ENCODE peak calls at places on chromosome 15, in seven cellular contexts. Y is foreskin keratinocyte, A is body of pancreas, W is stomach, L is heart left ventricle, R is choroid plexus epithelial cell, Q is HepG2. G is an unnamed sample.

GRCh38 chr15:96549136-96549535 is 218.6 kb downstream of the NR2F2 start:
- DNase-seq in W (no peak), Y (no peak), R (no peak), L (no peak), A (no peak), Q (no peak), G (no peak)

GRCh38 chr15:67146214-67146613 is 80.8 kb downstream of the SMAD3 start:
- DNase-seq in R (peak), A (peak), Q (peak), L (peak), W (peak), Y (no peak), G (peak)

GRCh38 chr15:41340189-41340695 is 7.6 kb downstream of the NUSAP1 start:
- DNase-seq in L (no peak), R (no peak), W (no peak), A (no peak), Y (no peak), Q (no peak), G (no peak)

GRCh38 chr15:90660195-90660995 is 56.8 kb upstream of the BLM start:
- DNase-seq in L (peak), Q (no peak), A (no peak), Y (peak), R (peak), W (peak), G (peak)

GRCh38 chr15:70268698-70269251 is 171.1 kb upstream of the TLE3 start:
- DNase-seq in Y (no peak), Q (no peak), R (no peak), L (peak), A (no peak), W (no peak), G (no peak)

GRCh38 chr15:72796515-72797337 is 13.2 kb upstream of the ADPGK start:
- DNase-seq in Y (no peak), W (peak), L (peak), Q (no peak), R (peak), A (peak), G (peak)

GRCh38 chr15:88243895-88244787 is 12.4 kb downstream of the NTRK3 start:
- DNase-seq in L (no peak), W (no peak), R (peak), Q (peak), Y (no peak), A (no peak), G (peak)

GRCh38 chr15:41417418-41417811 is 520 bp downstream of the RTF1 start:
- DNase-seq in W (no peak), L (peak), A (no peak), R (peak), Y (peak), Q (no peak), G (peak)

GRCh38 chr15:92968926-92969664 is 69.0 kb downstream of the CHD2 start:
- DNase-seq in L (no peak), Y (no peak), W (no peak), A (no peak), Q (no peak), R (peak), G (no peak)

GRCh38 chr15:45205192-45205591 is 17.4 kb upstream of the SHF start:
- DNase-seq in L (peak), A (peak), Q (peak), W (peak), Y (peak), R (peak), G (peak)

GRCh38 chr15:91630090-91630489 is 223.4 kb upstream of the SLCO3A1 start:
- DNase-seq in Y (peak), Q (no peak), A (no peak), L (no peak), W (no peak), R (no peak), G (no peak)

GRCh38 chr15:74240897-74241614 is 4.9 kb downstream of the CCDC33 start:
- DNase-seq in W (no peak), A (no peak), R (no peak), Q (no peak), L (no peak), Y (no peak), G (no peak)

DNA sequence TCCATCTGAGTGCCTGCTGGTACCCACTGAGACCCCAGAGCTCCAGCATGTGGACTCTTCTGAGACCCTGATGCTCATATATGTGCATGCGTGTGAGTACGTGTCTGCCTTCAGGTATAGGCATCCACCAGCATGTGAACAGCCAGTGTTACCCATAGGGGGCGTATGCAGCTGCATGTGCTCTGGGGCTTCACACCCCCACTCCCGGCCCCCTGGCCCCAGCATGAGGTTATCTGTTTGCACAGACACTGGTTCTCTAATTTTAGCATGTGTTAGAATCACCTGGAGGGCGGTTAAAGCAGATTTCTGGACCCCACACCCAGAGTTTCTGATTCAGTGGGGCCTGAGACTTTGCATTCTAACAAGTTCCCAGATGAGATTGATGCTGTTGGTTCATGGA is 824 bp upstream of the CILP start:
- DNase-seq in R (no peak), A (no peak), W (no peak), Y (no peak), L (no peak), Q (peak), G (no peak)
- TF ChIP-seq CTCF in R (peak), A (no peak), W (no peak), Y (peak), L (no peak), Q (peak), G (peak)

DNA sequence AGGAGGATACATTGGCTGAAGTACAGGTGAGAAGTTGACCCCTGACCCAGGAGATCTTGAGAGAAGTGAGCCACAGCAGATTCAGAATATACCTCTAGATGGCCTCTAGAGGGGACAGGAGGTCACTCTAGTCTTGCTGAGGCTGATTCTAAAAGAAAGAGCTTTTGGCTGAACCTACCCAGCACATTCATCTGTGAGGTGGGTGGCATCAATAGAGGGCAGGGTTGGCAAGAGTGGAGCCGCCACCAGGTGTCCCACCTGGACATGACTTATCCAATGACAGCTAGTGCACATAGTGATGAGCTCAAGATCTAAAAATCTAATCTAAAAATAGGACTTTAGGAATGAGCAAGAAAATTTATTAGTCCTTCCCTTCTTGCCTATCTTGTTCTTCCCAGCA is 51.6 kb downstream of the CYP19A1 start:
- DNase-seq in Y (no peak), Q (peak), L (no peak), A (no peak), R (no peak), W (no peak), G (no peak)
- TF ChIP-seq CTCF in Y (peak), Q (peak), L (no peak), A (no peak), R (peak), W (no peak), G (no peak)

DNA sequence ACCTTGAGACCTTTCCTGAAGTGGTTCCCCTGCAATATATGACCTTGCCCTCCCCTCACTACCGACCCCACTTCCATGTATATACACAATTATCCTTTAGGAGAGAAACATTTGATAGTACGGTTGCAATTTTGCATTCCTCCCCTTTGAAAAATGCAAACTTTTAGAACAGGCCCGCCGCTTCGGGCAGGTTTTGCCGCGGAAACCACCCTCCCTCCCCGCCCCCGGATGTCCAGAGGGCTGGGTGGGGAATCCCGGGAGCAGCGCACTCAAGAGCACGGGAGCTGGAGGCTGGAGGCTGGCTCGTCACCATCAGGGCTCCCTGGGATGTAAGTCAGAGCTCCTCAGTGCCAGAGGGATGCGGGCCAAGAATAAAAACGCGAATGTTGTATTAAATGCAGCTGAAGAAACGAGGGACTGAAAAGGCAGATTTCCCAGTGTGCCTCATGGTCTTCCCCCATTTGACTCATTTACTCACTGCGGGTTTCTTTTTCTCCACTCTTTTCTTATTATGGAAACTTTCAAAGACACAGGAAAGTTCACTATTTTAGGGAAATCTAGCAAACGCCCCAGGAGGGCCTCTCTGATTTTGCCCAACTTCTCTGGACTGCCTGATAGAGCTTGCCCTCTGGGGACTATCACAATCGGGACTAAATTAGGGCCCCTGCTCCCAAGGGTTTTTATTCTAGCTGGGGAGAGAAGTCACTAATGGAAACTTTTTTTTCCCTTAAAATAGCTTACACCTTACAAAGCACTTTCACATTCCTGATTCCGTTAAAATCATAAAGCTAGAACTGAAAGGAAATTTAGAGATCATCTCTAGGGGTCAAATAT is 2.9 kb upstream of the USP3 start:
- DNase-seq in Q (peak), L (peak), Y (no peak), A (peak), W (peak), R (peak), G (peak)
- TF ChIP-seq CTCF in Q (no peak), L (no peak), Y (no peak), A (no peak), W (no peak), R (no peak), G (no peak)

GRCh38 chr15:51936119-51936478 is 35.5 kb downstream of the LEO1 start:
- DNase-seq in Y (no peak), R (no peak), W (no peak), Q (no peak), L (no peak), A (no peak), G (no peak)
- TF ChIP-seq CTCF in Y (peak), R (no peak), W (no peak), Q (peak), L (no peak), A (no peak), G (no peak)

GRCh38 chr15:34608517-34608916 is 25.1 kb upstream of the GOLGA8B start:
- DNase-seq in W (no peak), A (no peak), Y (no peak), L (no peak), Q (no peak), R (no peak), G (no peak)

GRCh38 chr15:34609102-34609501 is 25.7 kb upstream of the GOLGA8B start:
- DNase-seq in W (no peak), L (no peak), Y (no peak), Q (no peak), R (no peak), A (no peak), G (no peak)

GRCh38 chr15:34607832-34608231 is 24.4 kb upstream of the GOLGA8B start:
- DNase-seq in W (no peak), A (no peak), L (no peak), R (no peak), Y (no peak), Q (no peak), G (no peak)

GRCh38 chr15:34609658-34610057 is 26.2 kb upstream of the GOLGA8B start:
- DNase-seq in A (no peak), R (no peak), W (no peak), Q (no peak), Y (no peak), L (no peak), G (no peak)

DNA sequence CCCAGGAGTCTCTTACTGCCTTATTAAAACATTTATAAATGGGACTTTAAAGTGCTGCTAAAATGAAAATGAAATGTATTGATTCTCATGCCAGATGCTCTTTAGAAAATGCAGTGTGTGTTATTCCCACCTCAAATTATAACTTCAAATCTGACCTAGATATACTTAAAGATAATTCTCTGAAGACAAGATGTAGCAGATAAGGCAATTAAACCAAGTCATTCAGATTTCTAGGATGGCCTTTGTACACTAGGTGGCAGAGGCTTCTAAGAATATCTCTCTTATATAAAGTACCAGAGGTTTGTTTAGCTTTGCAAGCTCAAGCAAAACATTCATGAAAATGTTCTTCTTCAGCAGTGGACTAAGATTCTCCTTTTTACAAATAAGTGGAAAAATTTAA is 26.9 kb upstream of the GOLGA8B start:
- DNase-seq in W (no peak), A (no peak), Q (no peak), R (peak), Y (no peak), L (no peak), G (peak)
- TF ChIP-seq CTCF in W (no peak), A (no peak), Q (no peak), R (peak), Y (peak), L (no peak), G (peak)

GRCh38 chr15:79213650-79214049 is 68.9 kb upstream of the ANKRD34C start:
- DNase-seq in W (no peak), A (no peak), Y (no peak), L (no peak), R (no peak), Q (no peak), G (no peak)

GRCh38 chr15:79219393-79220056 is 63.0 kb upstream of the ANKRD34C start:
- DNase-seq in A (no peak), Q (no peak), R (no peak), W (no peak), Y (no peak), L (no peak), G (no peak)

GRCh38 chr15:79221696-79222095 is 60.8 kb upstream of the ANKRD34C start:
- DNase-seq in W (no peak), A (no peak), Y (peak), L (no peak), R (no peak), Q (no peak), G (no peak)

GRCh38 chr15:79218588-79219200 is 63.8 kb upstream of the ANKRD34C start:
- DNase-seq in A (no peak), R (peak), Y (no peak), Q (no peak), L (no peak), W (no peak), G (peak)
- TF ChIP-seq CTCF in A (no peak), R (peak), Y (peak), Q (no peak), L (peak), W (no peak), G (peak)

GRCh38 chr15:57464480-57464879 is 88.2 kb downstream of the CGNL1 start:
- DNase-seq in Y (no peak), L (no peak), A (no peak), Q (no peak), R (no peak), W (no peak), G (no peak)

GRCh38 chr15:57463360-57463759 is 87.1 kb downstream of the CGNL1 start:
- DNase-seq in Q (no peak), L (no peak), R (no peak), Y (no peak), A (no peak), W (peak), G (no peak)

GRCh38 chr15:57460208-57460816 is 84.0 kb downstream of the CGNL1 start:
- DNase-seq in A (no peak), Q (no peak), R (no peak), Y (no peak), L (no peak), W (no peak), G (no peak)

GRCh38 chr15:57461541-57461940 is 85.2 kb downstream of the CGNL1 start:
- DNase-seq in W (no peak), A (no peak), Q (no peak), R (no peak), Y (no peak), L (no peak), G (no peak)

DNA sequence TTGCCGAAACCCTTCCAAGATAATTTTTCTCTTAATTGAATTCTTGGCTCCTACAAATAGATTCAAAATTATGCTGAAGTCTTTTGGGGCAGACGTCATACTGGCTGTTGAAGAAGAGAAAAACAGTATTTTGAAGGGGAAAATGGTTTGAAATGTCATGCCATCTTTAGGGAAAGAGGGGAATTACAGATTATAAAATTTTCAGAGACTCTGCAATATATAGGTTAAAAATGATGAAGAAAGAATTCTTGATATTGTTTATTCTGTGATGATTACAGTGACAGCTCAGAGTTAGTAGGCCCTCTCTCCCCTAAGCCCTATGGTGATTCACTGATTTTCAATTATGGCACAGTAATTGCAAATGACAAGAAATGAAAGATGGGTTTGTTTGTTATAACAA is 86.1 kb downstream of the CGNL1 start:
- DNase-seq in W (no peak), L (no peak), A (no peak), Q (no peak), Y (no peak), R (peak), G (peak)
- TF ChIP-seq CTCF in W (no peak), L (no peak), A (no peak), Q (no peak), Y (peak), R (peak), G (peak)